ENCODE peak calls at places on chromosomes 12 and 14, in six cellular contexts. N is lower leg skin, E is right atrium auricular region, Y is fibroblast of pulmonary artery, L is spleen, T is B cell. O is an unnamed sample.

GRCh38 chr14:64639340-64639821 is 64.8 kb upstream of the PLEKHG3 start:
- DNase-seq in T (no peak), E (no peak), Y (no peak), N (no peak), L (no peak), O (no peak)

GRCh38 chr12:116924558-116925453 is 14.1 kb downstream of the FBXW8 start:
- DNase-seq in Y (peak; percentile 62), N (no peak), L (no peak), T (no peak), E (no peak), O (peak; percentile 52)

GRCh38 chr14:60971271-60971670 is 9.6 kb downstream of the TRMT5 start:
- DNase-seq in L (no peak), T (no peak), Y (no peak), E (no peak), N (no peak), O (no peak)

GRCh38 chr14:100237735-100238418 is 1.1 kb upstream of the YY1 start:
- DNase-seq in N (peak; percentile 48), Y (peak; percentile 57), T (peak; percentile 47), E (no peak), L (peak; percentile 91), O (peak; percentile 71)

GRCh38 chr12:12592930-12593329 is 18.7 kb upstream of the CREBL2 start:
- DNase-seq in L (no peak), E (no peak), T (no peak), N (no peak), Y (peak; percentile 48), O (no peak)

GRCh38 chr12:34625116-34625515 is 602.8 kb downstream of the ALG10 start:
- DNase-seq in E (no peak), Y (no peak), T (no peak), N (no peak), L (no peak), O (no peak)

GRCh38 chr12:100797786-100798580 is 3.4 kb downstream of the ANO4 start:
- DNase-seq in T (no peak), E (no peak), N (no peak), L (no peak), Y (no peak), O (no peak)

GRCh38 chr14:20603813-20604212 is 12.6 kb upstream of the RNASE12 start:
- DNase-seq in N (no peak), L (no peak), E (no peak), Y (no peak), T (no peak), O (no peak)

GRCh38 chr14:91732859-91733477 is 1.1 kb upstream of the CATSPERB start:
- DNase-seq in E (no peak), L (no peak), Y (no peak), N (no peak), T (no peak), O (no peak)

GRCh38 chr12:46667547-46667946 is 158.2 kb downstream of the SLC38A4 start:
- DNase-seq in L (no peak), N (no peak), T (no peak), Y (peak; percentile 37), E (no peak), O (no peak)

DNA sequence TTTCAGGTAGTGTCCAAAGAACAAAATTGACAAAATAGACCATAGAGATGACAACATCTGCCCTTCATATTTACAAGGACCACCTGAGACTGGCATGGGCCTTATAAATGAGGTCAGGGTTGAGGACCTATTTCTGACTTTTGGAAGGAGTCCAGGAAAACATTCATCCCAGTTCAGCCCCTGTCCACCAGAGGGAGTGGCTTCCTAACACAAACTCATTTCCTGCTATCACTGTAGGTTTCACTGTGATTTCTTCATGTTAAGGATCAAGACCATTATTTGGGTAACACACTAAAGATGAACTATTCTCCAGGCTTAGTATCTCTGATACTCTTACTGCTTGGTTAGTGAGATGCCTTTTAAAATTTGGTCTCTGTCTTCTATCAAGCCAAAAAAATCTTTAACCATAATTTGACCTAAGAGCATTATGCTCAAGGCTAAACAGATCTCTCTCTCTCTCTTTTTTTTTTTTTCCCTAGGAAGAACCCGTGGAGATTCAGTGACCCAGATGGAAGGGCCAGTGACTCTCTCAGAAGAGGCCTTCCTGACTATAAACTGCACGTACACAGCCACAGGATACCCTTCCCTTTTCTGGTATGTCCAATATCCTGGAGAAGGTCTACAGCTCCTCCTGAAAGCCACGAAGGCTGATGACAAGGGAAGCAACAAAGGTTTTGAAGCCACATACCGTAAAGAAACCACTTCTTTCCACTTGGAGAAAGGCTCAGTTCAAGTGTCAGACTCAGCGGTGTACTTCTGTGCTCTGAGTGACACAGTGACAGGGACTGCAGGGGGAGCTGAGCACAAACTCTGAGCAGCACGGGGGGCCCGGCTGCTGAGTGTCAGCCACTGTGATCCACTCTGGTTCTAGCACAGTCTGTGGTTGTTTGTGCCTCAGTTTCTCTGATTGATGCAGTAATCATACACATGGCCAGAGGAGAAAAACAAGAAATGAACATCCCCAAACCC is 267.6 kb upstream of the OR4E1 start:
- DNase-seq in T (no peak), E (no peak), Y (peak; percentile 18), L (no peak), N (no peak), O (no peak)
- TF ChIP-seq CTCF in T (peak; percentile 47), E (no peak), Y (peak; percentile 47), L (no peak), N (no peak), O (peak; percentile 54)

GRCh38 chr12:125089083-125089482 is 23.8 kb downstream of the AACS start:
- DNase-seq in T (no peak), Y (no peak), L (no peak), N (no peak), E (no peak), O (no peak)
- TF ChIP-seq CTCF in T (no peak), Y (no peak), L (no peak), N (no peak), E (no peak), O (peak; percentile 27)

DNA sequence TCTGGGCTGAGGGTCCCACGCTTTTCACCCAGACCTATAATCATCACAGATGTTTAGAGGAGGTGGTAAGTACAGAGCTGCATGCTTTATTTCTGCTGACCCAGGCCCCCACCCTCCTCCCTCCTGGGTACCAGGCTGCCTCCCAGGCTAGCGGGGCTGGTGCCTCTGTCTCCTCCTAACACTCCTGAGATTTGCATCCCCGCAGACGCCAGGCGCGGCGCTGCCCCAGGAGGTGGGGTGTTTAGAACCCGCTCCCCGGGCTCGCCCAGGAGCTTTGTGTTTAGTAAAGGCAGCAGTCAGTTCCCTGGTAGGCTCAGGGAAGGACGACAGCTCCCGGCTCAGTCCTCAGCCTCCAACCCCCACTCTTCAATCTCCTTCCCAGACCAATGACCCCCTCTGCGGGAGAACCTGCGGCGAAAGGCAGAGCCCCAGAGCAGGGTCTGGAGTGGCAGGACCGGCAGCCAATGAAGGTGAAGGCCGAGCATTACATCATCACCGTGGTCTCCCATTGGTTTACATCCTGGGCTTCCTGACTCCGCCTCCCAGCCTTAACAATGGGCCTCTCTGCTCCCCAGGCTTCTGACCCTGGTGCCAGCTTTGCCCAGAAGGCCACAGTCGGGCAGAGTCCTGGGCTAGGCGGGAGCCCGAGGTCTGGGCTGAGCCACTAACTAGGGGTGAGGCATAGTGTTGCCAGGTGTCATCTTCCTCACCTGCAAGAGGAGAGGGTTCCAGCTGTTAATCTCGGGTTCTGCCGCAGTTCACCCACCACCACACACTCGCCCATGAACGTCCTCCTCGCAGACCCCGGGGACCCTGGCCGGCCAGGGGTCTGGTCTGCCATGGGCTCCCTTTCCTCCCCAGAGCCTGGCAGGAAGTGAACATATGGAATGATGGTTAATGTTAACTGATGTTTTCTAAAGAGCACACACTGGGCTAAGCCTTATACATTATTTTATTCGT is 57.5 kb downstream of the CALM1 start:
- DNase-seq in E (peak; percentile 85), L (no peak), T (no peak), Y (peak; percentile 81), N (peak; percentile 24), O (no peak)
- TF ChIP-seq CTCF in E (no peak), L (no peak), T (no peak), Y (no peak), N (no peak), O (no peak)

GRCh38 chr12:113942209-113942608 is 23.9 kb downstream of the RBM19 start:
- DNase-seq in Y (no peak), E (no peak), N (no peak), L (no peak), T (no peak), O (no peak)

GRCh38 chr12:113940929-113941486 is 25.1 kb downstream of the RBM19 start:
- DNase-seq in L (no peak), E (no peak), N (no peak), T (no peak), Y (no peak), O (no peak)

GRCh38 chr12:113939867-113940266 is 26.3 kb downstream of the RBM19 start:
- DNase-seq in T (no peak), L (no peak), N (no peak), Y (no peak), E (no peak), O (no peak)

GRCh38 chr12:113938471-113938870 is 27.7 kb downstream of the RBM19 start:
- DNase-seq in L (no peak), E (no peak), N (no peak), T (no peak), Y (no peak), O (no peak)

DNA sequence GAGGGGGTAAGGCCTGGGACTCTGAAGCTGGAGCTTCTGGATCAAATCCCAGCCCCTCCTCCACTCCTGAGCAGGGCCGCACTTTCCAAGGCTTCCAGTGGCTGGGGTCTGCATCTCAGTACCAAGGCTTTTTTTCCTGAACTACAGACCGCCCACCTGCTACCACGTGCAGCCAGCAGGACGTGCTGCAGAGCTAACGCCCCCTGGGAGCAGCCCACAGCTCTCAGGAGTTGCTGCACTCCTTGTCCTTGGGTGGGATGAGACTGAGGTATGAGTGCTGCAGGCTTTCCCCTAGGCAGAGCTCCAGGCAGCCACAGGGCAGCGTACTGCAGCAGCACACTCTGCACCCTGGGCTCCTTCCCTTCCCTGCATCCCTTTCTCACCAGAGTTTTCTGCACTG is 25.8 kb downstream of the RBM19 start:
- DNase-seq in E (no peak), Y (no peak), L (no peak), N (no peak), T (no peak), O (no peak)
- TF ChIP-seq CTCF in E (no peak), Y (no peak), L (no peak), N (no peak), T (no peak), O (no peak)

GRCh38 chr14:58695514-58695913 is 57.8 kb downstream of the DACT1 start:
- DNase-seq in T (no peak), N (no peak), E (no peak), L (no peak), Y (no peak), O (no peak)
- TF ChIP-seq CTCF in T (no peak), N (no peak), E (no peak), L (no peak), Y (no peak), O (no peak)

GRCh38 chr14:34324363-34324795 is 137.7 kb downstream of the SPTSSA start:
- DNase-seq in Y (peak; percentile 59), N (no peak), E (no peak), T (no peak), L (no peak), O (no peak)
- TF ChIP-seq CTCF in Y (peak; percentile 64), N (no peak), E (peak; percentile 39), T (peak; percentile 83), L (peak; percentile 72), O (peak; percentile 64)

GRCh38 chr14:97218713-97219355 is 421.7 kb downstream of the VRK1 start:
- DNase-seq in T (no peak), L (peak; percentile 80), E (no peak), N (no peak), Y (no peak), O (no peak)
- TF ChIP-seq CTCF in T (no peak), L (no peak), E (no peak), N (no peak), Y (no peak), O (no peak)

GRCh38 chr14:68735836-68736235 is 57.0 kb downstream of the ZFP36L1 start:
- DNase-seq in Y (no peak), T (no peak), N (no peak), E (no peak), L (no peak), O (no peak)
- TF ChIP-seq CTCF in Y (no peak), T (no peak), N (no peak), E (no peak), L (no peak), O (no peak)

O was measured in GM06990.